ENCODE peak calls at places on chromosomes 16 and 17, in nine cellular contexts. V is CD8-positive, alpha-beta T cell; T is psoas muscle; H is tibial artery; W is endothelial cell; N is natural killer cell; S is heart left ventricle; C is fibroblast of mammary gland; A is AG09319. Y is an unnamed sample.

GRCh38 chr16:22055881-22056280 is 36.5 kb upstream of the VWA3A start:
- DNase-seq in H (no peak), W (peak), T (no peak), S (no peak), V (no peak), C (no peak), A (no peak), N (no peak), Y (no peak)

GRCh38 chr16:74304164-74304834 is 7.7 kb downstream of the PSMD7 start:
- DNase-seq in S (no peak), N (no peak), A (no peak), C (peak), W (no peak), H (no peak), V (no peak), T (no peak), Y (no peak)

GRCh38 chr17:28416703-28417311 is 10.8 kb upstream of the SLC46A1 start:
- DNase-seq in H (no peak), T (no peak), S (no peak), N (no peak), C (peak), V (peak), A (no peak), W (peak), Y (no peak)

GRCh38 chr16:27508476-27508875 is 41.2 kb downstream of the GTF3C1 start:
- DNase-seq in C (no peak), V (no peak), W (no peak), S (no peak), T (no peak), N (no peak), H (no peak), A (no peak), Y (no peak)

GRCh38 chr16:4936991-4937781 is at the start of gene PPL:
- DNase-seq in S (peak), W (peak), N (no peak), T (peak), A (no peak), C (no peak), H (peak), V (no peak), Y (peak)

GRCh38 chr17:30290696-30291570 is 811 bp downstream of the BLMH start:
- DNase-seq in S (no peak), V (no peak), C (peak), A (no peak), T (peak), W (peak), N (peak), H (peak), Y (no peak)

GRCh38 chr17:61467416-61468262 is 15.4 kb downstream of the TBX4 start:
- DNase-seq in W (peak), V (no peak), T (no peak), S (no peak), H (peak), A (no peak), C (peak), N (no peak), Y (no peak)

GRCh38 chr17:48510761-48511604 is 19.8 kb downstream of the HOXB1 start:
- DNase-seq in A (peak), N (no peak), S (no peak), V (no peak), H (no peak), W (no peak), C (peak), T (no peak), Y (no peak)

GRCh38 chr16:53529529-53529928 is 26.5 kb upstream of the AKTIP start:
- DNase-seq in V (no peak), S (no peak), A (no peak), T (no peak), W (no peak), H (no peak), C (no peak), N (no peak), Y (no peak)

GRCh38 chr17:7083592-7083991 is 3.5 kb upstream of the CLEC10A start:
- DNase-seq in H (peak), V (no peak), S (no peak), T (no peak), C (peak), W (no peak), A (no peak), N (no peak), Y (no peak)

GRCh38 chr17:21245703-21246102 is 7.5 kb downstream of the NATD1 start:
- DNase-seq in S (no peak), V (no peak), N (no peak), H (no peak), T (peak), C (no peak), A (no peak), W (no peak), Y (no peak)

GRCh38 chr17:57861737-57862409 is 12.0 kb upstream of the MRPS23 start:
- DNase-seq in W (no peak), V (no peak), A (no peak), H (peak), N (no peak), C (peak), T (peak), S (peak), Y (peak)

GRCh38 chr17:9532715-9533114 is 42.9 kb downstream of the STX8 start:
- DNase-seq in V (no peak), W (no peak), N (no peak), T (no peak), H (no peak), C (no peak), A (no peak), S (no peak), Y (no peak)

GRCh38 chr17:80421381-80422090 is 6.6 kb downstream of the ENDOV start:
- DNase-seq in V (no peak), A (no peak), W (no peak), S (no peak), H (no peak), T (no peak), N (no peak), C (no peak), Y (peak)

GRCh38 chr16:27326738-27327585 is 13.2 kb downstream of the IL4R start:
- DNase-seq in S (peak), A (peak), V (peak), H (peak), W (peak), N (no peak), T (peak), C (peak), Y (no peak)

GRCh38 chr16:5615868-5616642 is 518.5 kb upstream of the EEF2KMT start:
- DNase-seq in H (no peak), W (peak), S (peak), N (no peak), A (no peak), V (no peak), C (peak), T (peak), Y (peak)

GRCh38 chr16:7183768-7184167 is 148.9 kb upstream of the RBFOX1 start:
- DNase-seq in C (no peak), S (no peak), A (no peak), T (no peak), N (no peak), V (no peak), H (no peak), W (no peak), Y (no peak)

GRCh38 chr16:87741700-87742415 is 23.9 kb downstream of the KLHDC4 start:
- DNase-seq in V (no peak), W (no peak), A (no peak), S (no peak), C (no peak), H (no peak), N (no peak), T (no peak), Y (no peak)

GRCh38 chr17:64423881-64424280 is 25.0 kb upstream of the MILR1 start:
- DNase-seq in C (peak), A (no peak), W (no peak), T (no peak), N (no peak), S (no peak), H (no peak), V (no peak), Y (no peak)

GRCh38 chr17:75240394-75241142 is 20.8 kb downstream of the GGA3 start:
- DNase-seq in N (no peak), C (peak), S (peak), H (no peak), T (peak), V (no peak), W (peak), A (no peak), Y (peak)

GRCh38 chr16:56349711-56350161 is 75.6 kb downstream of the AMFR start:
- DNase-seq in H (peak), V (no peak), C (no peak), T (no peak), N (no peak), S (peak), W (no peak), A (no peak), Y (no peak)

GRCh38 chr16:84633622-84634021 is 14.7 kb upstream of the KLHL36 start:
- DNase-seq in H (peak), W (no peak), S (peak), A (no peak), N (no peak), V (no peak), C (peak), T (peak), Y (no peak)

GRCh38 chr17:61247438-61247837 is 152.2 kb upstream of the TBX2 start:
- DNase-seq in N (no peak), H (no peak), V (no peak), W (no peak), A (peak), T (no peak), C (peak), S (no peak), Y (no peak)

GRCh38 chr16:24273511-24273910 is 17.4 kb downstream of the CACNG3 start:
- DNase-seq in V (no peak), A (no peak), S (no peak), T (no peak), N (no peak), H (no peak), W (no peak), C (peak), Y (no peak)

GRCh38 chr17:4786111-4786491 is at the start of gene VMO1:
- DNase-seq in A (no peak), W (no peak), V (no peak), H (no peak), S (peak), T (no peak), C (peak), N (no peak), Y (no peak)

GRCh38 chr17:27563532-27563931 is 67.5 kb upstream of the LGALS9 start:
- DNase-seq in H (no peak), V (no peak), W (no peak), N (no peak), S (no peak), A (no peak), T (no peak), C (no peak), Y (no peak)

GRCh38 chr17:41915020-41915419 is 3.7 kb downstream of the ACLY start:
- DNase-seq in V (no peak), W (no peak), T (no peak), S (no peak), A (no peak), N (no peak), H (no peak), C (no peak), Y (no peak)

GRCh38 chr17:59746849-59747445 is 39.5 kb downstream of the VMP1 start:
- DNase-seq in W (no peak), T (no peak), C (peak), N (no peak), A (no peak), S (no peak), V (no peak), H (no peak), Y (no peak)

GRCh38 chr16:71569621-71570020 is 7.3 kb downstream of the TAT start:
- DNase-seq in V (no peak), C (no peak), S (no peak), A (no peak), N (no peak), H (no peak), T (no peak), W (no peak), Y (no peak)

GRCh38 chr16:47029724-47030123 is 56.2 kb upstream of the DNAJA2 start:
- DNase-seq in A (no peak), V (no peak), C (no peak), S (no peak), H (no peak), W (no peak), N (no peak), T (no peak), Y (no peak)

GRCh38 chr16:49050607-49051006 is 231.0 kb downstream of the CBLN1 start:
- DNase-seq in C (peak), W (no peak), T (no peak), S (no peak), H (no peak), V (no peak), A (no peak), N (no peak), Y (no peak)

GRCh38 chr16:66889622-66890021 is 9.3 kb downstream of the PDP2 start:
- DNase-seq in C (no peak), W (no peak), S (no peak), T (no peak), A (no peak), H (no peak), V (no peak), N (no peak), Y (no peak)
- TF ChIP-seq CTCF in C (no peak), W (no peak), S (no peak), T (no peak), A (no peak), H (no peak), V (no peak), N (no peak), Y (no peak)

DNA sequence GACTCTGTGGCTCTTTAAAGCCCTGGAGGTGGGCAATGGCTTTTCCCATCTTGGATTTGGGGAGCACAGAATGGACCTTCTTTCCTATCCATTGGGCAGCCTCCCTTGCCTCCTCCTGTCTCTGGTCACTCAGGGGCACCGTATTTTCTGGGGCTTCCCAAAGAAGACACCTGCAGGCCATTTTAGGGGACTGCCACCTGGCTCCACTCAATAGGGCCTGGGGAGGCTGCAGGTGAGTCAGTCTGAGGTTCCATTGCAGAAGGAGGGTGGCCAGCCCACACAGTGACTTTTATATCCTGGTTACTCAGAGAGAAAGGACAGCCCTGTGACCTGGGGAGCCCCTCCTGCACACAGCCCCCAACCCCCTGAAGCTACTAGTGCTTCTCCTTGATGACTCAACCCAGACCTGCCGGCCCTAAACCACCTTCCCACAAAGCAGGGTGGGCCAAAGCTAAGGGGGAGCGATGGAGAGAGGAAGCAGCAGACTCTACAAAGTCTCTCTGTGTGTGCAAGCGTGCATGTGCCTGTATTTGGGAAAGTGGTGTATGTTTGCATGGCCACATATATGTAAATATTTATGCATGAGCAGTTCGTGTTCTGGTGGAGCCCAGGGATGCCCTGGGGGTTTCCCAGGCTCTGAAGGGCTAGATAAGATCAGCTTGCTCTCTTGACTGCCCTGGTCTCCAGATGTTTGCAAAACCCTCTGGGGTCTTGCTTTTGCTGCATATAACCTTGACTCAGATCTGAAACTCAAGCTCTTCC is 5.0 kb downstream of the CX3CL1 start:
- DNase-seq in V (no peak), N (no peak), C (no peak), H (no peak), T (no peak), S (no peak), W (no peak), A (no peak), Y (no peak)
- TF ChIP-seq CTCF in V (no peak), N (no peak), C (no peak), H (no peak), T (no peak), S (no peak), W (no peak), A (no peak), Y (no peak)

GRCh38 chr16:76729525-76729924 is 452.3 kb downstream of the CNTNAP4 start:
- DNase-seq in N (no peak), A (no peak), V (no peak), H (no peak), C (peak), W (no peak), S (no peak), T (no peak), Y (no peak)
- TF ChIP-seq CTCF in N (no peak), A (no peak), V (no peak), H (no peak), C (no peak), W (no peak), S (no peak), T (no peak), Y (no peak)

DNA sequence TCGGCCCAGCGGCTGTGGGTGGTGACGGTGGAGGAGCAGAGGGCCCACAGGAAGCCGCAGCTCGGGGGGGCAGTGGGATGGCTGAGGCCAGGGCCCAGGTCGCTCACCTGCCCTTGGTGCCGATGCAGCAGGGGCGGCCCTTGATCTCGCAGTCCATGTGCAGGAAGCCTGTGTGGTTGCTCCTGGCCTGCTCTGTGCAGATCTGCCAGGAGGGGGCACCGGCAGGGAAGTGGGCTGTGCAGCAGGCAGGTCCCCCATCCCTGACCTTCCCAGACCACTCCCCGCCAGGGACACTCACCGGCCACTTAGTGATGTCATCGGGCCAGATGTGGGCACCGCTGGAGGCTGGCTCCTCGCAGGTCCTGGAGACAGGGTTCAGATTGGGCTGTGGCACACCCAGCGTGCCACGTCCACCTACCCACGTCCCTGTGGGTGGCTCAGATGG is 6.2 kb downstream of the AANAT start:
- DNase-seq in W (peak), C (no peak), N (no peak), S (no peak), A (no peak), T (no peak), V (no peak), H (no peak), Y (no peak)
- TF ChIP-seq CTCF in W (peak), C (peak), N (no peak), S (peak), A (no peak), T (peak), V (no peak), H (no peak), Y (peak)

DNA sequence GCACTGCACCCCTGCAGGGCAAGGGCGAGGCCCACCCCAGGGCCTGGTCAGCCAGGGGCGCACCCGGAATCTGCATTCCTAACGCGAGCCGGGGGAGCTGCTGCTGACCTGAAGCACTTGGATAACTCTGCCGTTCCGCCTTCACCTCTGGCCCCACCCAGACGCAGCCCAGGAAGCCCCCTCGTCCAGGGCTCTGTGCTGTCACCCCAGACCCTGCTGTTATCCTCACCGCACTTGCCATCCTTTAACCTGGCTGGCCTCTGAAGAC is 13.3 kb upstream of the PABPN1L start:
- DNase-seq in S (no peak), H (no peak), A (no peak), N (no peak), C (no peak), T (no peak), W (no peak), V (no peak), Y (no peak)
- TF ChIP-seq CTCF in S (no peak), H (no peak), A (no peak), N (no peak), C (no peak), T (no peak), W (no peak), V (no peak), Y (no peak)

GRCh38 chr17:2344528-2344927 is 7.2 kb downstream of the SGSM2 start:
- DNase-seq in V (no peak), T (no peak), N (no peak), A (no peak), C (peak), S (no peak), W (no peak), H (no peak), Y (no peak)

GRCh38 chr17:2351269-2351668 is 14.0 kb downstream of the SGSM2 start:
- DNase-seq in V (no peak), C (no peak), N (no peak), H (no peak), S (no peak), W (no peak), T (no peak), A (no peak), Y (no peak)

GRCh38 chr17:2347805-2348685 is 10.7 kb downstream of the SGSM2 start:
- DNase-seq in V (no peak), A (peak), T (peak), W (no peak), C (peak), S (no peak), H (no peak), N (no peak), Y (peak)

GRCh38 chr17:2343421-2343820 is 6.1 kb downstream of the SGSM2 start:
- DNase-seq in N (no peak), T (no peak), A (no peak), V (peak), C (no peak), S (no peak), W (no peak), H (no peak), Y (no peak)

DNA sequence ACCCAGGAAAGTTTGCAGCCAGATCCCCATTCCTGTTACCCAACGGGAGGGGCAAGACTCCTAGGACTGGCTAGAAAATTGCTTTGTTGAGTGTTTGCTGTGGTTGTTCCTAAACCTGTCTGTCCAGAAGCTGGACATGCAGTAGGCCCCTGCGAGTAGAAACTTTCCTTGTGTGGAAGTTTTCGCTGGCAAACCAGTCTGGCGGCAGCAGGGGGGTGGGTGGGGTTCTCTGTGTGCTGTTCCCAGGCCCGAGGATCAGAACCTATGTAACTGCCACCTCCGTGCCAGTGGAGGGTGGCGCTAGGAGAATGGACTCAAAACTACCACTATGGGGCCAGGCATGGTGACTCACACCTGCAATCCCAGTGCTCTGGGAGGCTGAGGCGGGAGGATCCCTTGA is 9.2 kb downstream of the SGSM2 start:
- DNase-seq in S (no peak), H (no peak), C (peak), N (no peak), T (no peak), A (no peak), V (no peak), W (no peak), Y (no peak)
- TF ChIP-seq CTCF in S (no peak), H (no peak), C (no peak), N (no peak), T (no peak), A (no peak), V (no peak), W (no peak), Y (no peak)

DNA sequence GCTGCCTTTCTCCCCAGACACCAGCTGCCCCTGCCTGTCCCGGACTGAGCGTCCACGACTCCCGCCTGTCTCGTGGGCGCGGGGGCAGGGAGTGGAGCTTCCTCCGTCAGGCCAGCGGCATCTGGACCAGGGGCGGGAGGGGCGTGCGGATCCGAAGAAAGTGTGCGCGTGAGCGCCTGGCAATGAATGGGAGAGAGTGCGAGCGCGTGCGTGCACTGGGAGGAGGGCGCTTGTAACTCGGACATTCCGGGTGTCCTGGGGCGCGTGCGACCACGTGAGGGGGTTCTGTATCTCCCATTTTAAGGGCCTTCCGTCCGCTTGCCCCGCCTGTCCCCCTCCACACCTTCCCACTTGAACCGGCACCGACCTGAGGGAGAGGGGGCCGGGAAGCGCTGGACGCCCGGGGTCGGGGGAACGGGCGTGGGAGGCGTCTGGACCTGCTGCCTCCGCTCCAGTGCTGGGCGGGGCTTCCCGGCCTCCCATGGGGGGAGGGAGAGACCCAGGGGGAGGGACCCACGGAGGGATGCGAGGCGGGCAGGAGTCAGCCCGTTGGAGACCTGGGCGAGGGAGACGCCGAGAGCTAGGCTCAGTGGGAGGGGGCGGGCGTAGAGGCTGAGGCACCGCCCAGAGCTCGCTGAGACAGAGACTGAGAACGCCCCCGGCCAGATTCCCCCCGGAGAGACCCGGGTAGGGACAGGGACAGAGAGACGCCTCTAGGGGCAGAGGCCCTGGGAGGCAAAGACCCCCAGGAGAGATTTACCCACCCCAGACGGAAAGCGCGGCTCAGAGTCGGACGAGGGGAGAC is at the start of gene KREMEN2:
- DNase-seq in W (no peak), S (no peak), C (no peak), A (no peak), N (no peak), V (no peak), H (no peak), T (no peak), Y (peak)
- TF ChIP-seq CTCF in W (no peak), S (no peak), C (no peak), A (no peak), N (no peak), V (no peak), H (no peak), T (no peak), Y (peak)

Y was measured in D721Med.